ENCODE peak calls at places on chromosomes 3 and 15, in nine cellular contexts. I is Caco-2, X is fibroblast of lung, S is Peyer's patch, N is body of pancreas, W is uterus, L is lower lobe of right lung, D is pancreas, J is IMR-90. U is an unnamed sample. For H3K27me3, the result is how much of the 10 kb centered on the place peaks cover.

GRCh38 chr15:62021991-62022600 is 38.2 kb downstream of the VPS13C start:
- DNase-seq in J (no peak), W (no peak), D (no peak), I (no peak), N (no peak), X (no peak), L (no peak), S (no peak), U (peak)

GRCh38 chr3:134449277-134449676 is 36.5 kb downstream of the ANAPC13 start:
- DNase-seq in S (no peak), D (peak), N (peak), L (no peak), J (peak), W (peak), X (no peak), I (no peak), U (peak)

GRCh38 chr3:61663728-61664492 is 102.5 kb downstream of the PTPRG start:
- DNase-seq in J (peak), I (no peak), D (no peak), X (peak), N (no peak), W (no peak), S (no peak), L (no peak), U (no peak)

GRCh38 chr15:93152951-93153350 is 63.9 kb upstream of the RGMA start:
- DNase-seq in D (peak), N (peak), J (no peak), X (peak), S (no peak), W (peak), I (no peak), L (no peak), U (no peak)

GRCh38 chr15:40279437-40280141 is 3.3 kb downstream of the ANKRD63 start:
- DNase-seq in L (peak), S (peak), I (peak), J (no peak), X (peak), W (peak), D (peak), N (peak), U (peak)

GRCh38 chr3:157077565-157077991 is 82.4 kb downstream of the CCNL1 start:
- DNase-seq in J (peak), X (peak), L (no peak), I (no peak), N (no peak), D (no peak), W (no peak), S (no peak), U (no peak)

GRCh38 chr15:31228980-31229826 is 97.4 kb upstream of the KLF13 start:
- DNase-seq in J (no peak), I (no peak), L (peak), S (peak), D (peak), N (peak), W (no peak), X (no peak), U (no peak)

GRCh38 chr3:174409085-174409743 is 449.9 kb upstream of the NAALADL2 start:
- DNase-seq in N (no peak), J (no peak), D (no peak), W (no peak), L (no peak), I (no peak), X (no peak), S (no peak), U (no peak)

GRCh38 chr3:38644016-38644661 is 5.3 kb downstream of the SCN5A start:
- DNase-seq in X (no peak), D (no peak), S (no peak), W (peak), J (no peak), L (no peak), N (no peak), I (no peak), U (peak)

GRCh38 chr15:42090375-42090774 is 4.0 kb downstream of the PLA2G4D start:
- DNase-seq in I (no peak), L (no peak), W (no peak), S (no peak), N (no peak), D (no peak), J (no peak), X (no peak), U (no peak)

GRCh38 chr3:32614956-32615355 is 44.3 kb upstream of the DYNC1LI1 start:
- DNase-seq in S (no peak), J (peak), I (no peak), L (no peak), X (peak), W (no peak), D (no peak), N (no peak), U (no peak)

GRCh38 chr3:58586776-58587192 is 9.6 kb upstream of the FAM107A start:
- DNase-seq in I (no peak), W (no peak), D (no peak), N (no peak), X (no peak), L (no peak), J (no peak), S (no peak), U (no peak)

GRCh38 chr3:160448845-160449659 is 534 bp downstream of the TRIM59 start:
- DNase-seq in D (no peak), J (peak), N (no peak), X (peak), W (no peak), I (no peak), L (no peak), S (no peak), U (no peak)

GRCh38 chr3:161323926-161324621 is 47.2 kb downstream of the SPTSSB start:
- DNase-seq in X (no peak), I (no peak), N (no peak), L (no peak), S (no peak), D (no peak), W (no peak), J (no peak), U (no peak)

GRCh38 chr3:173745952-173746682 is 348.6 kb downstream of the NLGN1 start:
- DNase-seq in S (no peak), X (peak), J (peak), N (no peak), L (no peak), W (no peak), D (no peak), I (no peak), U (no peak)

GRCh38 chr3:18988619-18989229 is 159.6 kb upstream of the KCNH8 start:
- DNase-seq in W (no peak), I (no peak), N (no peak), L (no peak), S (no peak), X (peak), D (no peak), J (no peak), U (peak)

GRCh38 chr3:111299070-111299672 is 227.6 kb downstream of the NECTIN3 start:
- DNase-seq in I (no peak), J (peak), N (no peak), D (no peak), L (no peak), X (peak), S (no peak), W (no peak), U (no peak)

GRCh38 chr3:74713977-74714376 is 99.5 kb upstream of the CNTN3 start:
- DNase-seq in X (no peak), I (no peak), W (no peak), L (no peak), D (no peak), N (no peak), J (no peak), S (no peak), U (no peak)

GRCh38 chr15:40050788-40051615 is 12.0 kb upstream of the SRP14 start:
- DNase-seq in L (no peak), S (no peak), W (peak), D (peak), N (no peak), I (peak), X (peak), J (peak), U (peak)

GRCh38 chr3:5036536-5036833 is 57.2 kb downstream of the BHLHE40 start:
- DNase-seq in I (no peak), D (no peak), N (no peak), J (no peak), S (no peak), W (no peak), X (no peak), L (no peak), U (no peak)

GRCh38 chr3:14281053-14281452 is 102.4 kb downstream of the LSM3 start:
- DNase-seq in L (no peak), N (no peak), X (no peak), W (no peak), I (no peak), S (peak), D (no peak), J (no peak), U (no peak)

GRCh38 chr3:115169808-115170207 is 22.7 kb upstream of the ZBTB20 start:
- DNase-seq in W (no peak), X (no peak), N (no peak), S (no peak), L (no peak), D (no peak), J (no peak), I (no peak), U (no peak)

GRCh38 chr3:42533161-42533897 is 30.9 kb downstream of the VIPR1 start:
- DNase-seq in L (no peak), S (peak), J (no peak), D (no peak), N (no peak), W (no peak), I (no peak), X (no peak), U (no peak)

GRCh38 chr3:14156843-14157561 is 21.4 kb downstream of the XPC start:
- DNase-seq in S (no peak), W (no peak), J (no peak), N (no peak), I (no peak), L (no peak), D (no peak), X (no peak), U (no peak)

GRCh38 chr3:120093923-120094775 is at the start of gene GSK3B:
- DNase-seq in W (peak), N (peak), X (no peak), S (peak), J (no peak), L (peak), D (peak), I (peak), U (peak)

GRCh38 chr15:52240166-52240565 is 49.0 kb upstream of the GNB5 start:
- DNase-seq in N (no peak), S (no peak), I (no peak), L (no peak), W (no peak), X (no peak), D (no peak), J (no peak), U (no peak)

GRCh38 chr3:52317601-52318000 is 1.5 kb downstream of the DNAH1 start:
- DNase-seq in W (peak), X (peak), L (peak), S (peak), I (no peak), D (peak), J (peak), N (peak), U (no peak)

GRCh38 chr3:56985460-56986327 is 74.8 kb upstream of the SPATA12 start:
- DNase-seq in N (no peak), S (no peak), D (no peak), I (no peak), J (peak), X (peak), L (no peak), W (no peak), U (no peak)

GRCh38 chr3:156341831-156342416 is 213.0 kb downstream of the SSR3 start:
- DNase-seq in D (no peak), N (no peak), X (no peak), L (no peak), S (no peak), J (no peak), I (no peak), W (no peak), U (no peak)

GRCh38 chr3:140540262-140540661 is 137.6 kb upstream of the TRIM42 start:
- DNase-seq in L (no peak), N (no peak), W (no peak), I (no peak), J (no peak), D (no peak), X (no peak), S (no peak), U (no peak)

GRCh38 chr3:165206454-165207266 is 10.5 kb upstream of the SLITRK3 start:
- DNase-seq in W (peak), X (peak), I (peak), J (peak), N (peak), S (peak), L (peak), D (peak), U (peak)

GRCh38 chr3:187183210-187183862 is 13.9 kb upstream of the RTP1 start:
- DNase-seq in J (no peak), W (no peak), D (no peak), X (peak), N (no peak), I (no peak), S (no peak), L (no peak), U (peak)

GRCh38 chr3:9809615-9810356 is at the start of gene TTLL3:
- DNase-seq in X (peak), S (peak), L (peak), W (peak), J (peak), D (peak), N (peak), I (peak), U (no peak)

GRCh38 chr3:175192536-175192935 is 333.4 kb downstream of the NAALADL2 start:
- DNase-seq in D (no peak), I (no peak), X (peak), L (no peak), S (no peak), W (no peak), J (peak), N (no peak), U (no peak)

GRCh38 chr3:38805765-38806386 is 10.1 kb downstream of the SCN10A start:
- DNase-seq in S (no peak), W (no peak), I (peak), J (peak), N (peak), D (peak), L (no peak), X (peak), U (peak)

GRCh38 chr15:89105147-89105546 is 16.9 kb downstream of the ABHD2 start:
- DNase-seq in J (peak), D (no peak), I (no peak), S (no peak), L (no peak), W (peak), N (no peak), X (peak), U (no peak)

GRCh38 chr15:89106200-89106599 is 17.9 kb downstream of the ABHD2 start:
- DNase-seq in D (no peak), S (no peak), W (no peak), J (no peak), X (no peak), I (no peak), L (no peak), N (no peak), U (no peak)

GRCh38 chr15:89101302-89102191 is 13.3 kb downstream of the ABHD2 start:
- DNase-seq in S (no peak), W (peak), L (peak), X (peak), D (peak), N (peak), I (peak), J (peak), U (no peak)

GRCh38 chr15:89103481-89104171 is 15.4 kb downstream of the ABHD2 start:
- DNase-seq in S (no peak), N (no peak), W (no peak), J (no peak), D (no peak), L (no peak), X (no peak), I (no peak), U (no peak)

DNA sequence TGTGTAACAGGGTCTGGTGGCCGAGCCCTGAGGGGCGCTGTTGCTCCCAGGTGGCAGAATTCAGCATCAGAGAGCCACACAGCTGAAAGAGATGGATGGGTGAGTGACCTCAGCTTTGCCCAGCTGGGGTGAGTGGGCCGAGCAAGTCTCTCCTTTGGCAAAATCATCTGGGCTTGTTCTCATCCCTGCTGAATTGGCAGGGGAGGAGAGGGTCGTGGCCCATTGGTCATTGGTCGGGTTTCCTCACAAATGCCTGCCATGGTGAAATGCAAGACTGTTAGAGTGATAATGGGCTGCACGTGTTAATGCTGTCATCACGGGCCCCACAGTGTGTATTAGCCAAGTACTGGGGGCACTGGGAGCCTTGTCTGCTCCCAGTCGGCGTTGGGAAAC is 15.9 kb downstream of the ABHD2 start:
- DNase-seq in X (peak), I (no peak), W (peak), D (no peak), J (peak), N (no peak), S (no peak), L (no peak), U (no peak)
- H3K4me3 ChIP-seq in X (no peak), I (no peak), W (no peak), D (no peak), J (no peak), N (no peak), S (no peak), L (no peak), U (no peak)

GRCh38 chr3:181705081-181705480 is 6.6 kb upstream of the SOX2 start:
- DNase-seq in L (no peak), I (no peak), S (no peak), D (no peak), W (no peak), N (no peak), X (no peak), J (no peak), U (no peak)
- H3K27me3 ChIP-seq in L (half or more), I (under half), S (half or more), D (under half), W (under half), N (half or more), X (under half), J (under half), U (under half)

GRCh38 chr3:16884084-16884747 is 539 bp upstream of the PLCL2 start:
- DNase-seq in L (peak), X (peak), W (peak), N (peak), J (peak), S (peak), D (peak), I (no peak), U (peak)

GRCh38 chr3:16884748-16885587 is at the start of gene PLCL2:
- DNase-seq in X (peak), N (peak), L (peak), I (no peak), D (peak), S (peak), W (peak), J (peak), U (peak)

GRCh38 chr3:16887130-16887529 is 2.4 kb downstream of the PLCL2 start:
- DNase-seq in D (no peak), X (no peak), W (no peak), N (no peak), L (no peak), J (no peak), I (no peak), S (no peak), U (no peak)

GRCh38 chr3:16885588-16885903 is 791 bp downstream of the PLCL2 start:
- DNase-seq in S (no peak), J (no peak), I (no peak), N (no peak), X (no peak), D (no peak), L (no peak), W (no peak), U (peak)

GRCh38 chr3:16885948-16886683 is 1.4 kb downstream of the PLCL2 start:
- DNase-seq in S (no peak), L (no peak), I (no peak), D (no peak), J (no peak), W (no peak), N (no peak), X (no peak), U (peak)
- H3K4me3 ChIP-seq in S (peak), L (peak), I (no peak), D (peak), J (no peak), W (peak), N (no peak), X (peak), U (peak)

DNA sequence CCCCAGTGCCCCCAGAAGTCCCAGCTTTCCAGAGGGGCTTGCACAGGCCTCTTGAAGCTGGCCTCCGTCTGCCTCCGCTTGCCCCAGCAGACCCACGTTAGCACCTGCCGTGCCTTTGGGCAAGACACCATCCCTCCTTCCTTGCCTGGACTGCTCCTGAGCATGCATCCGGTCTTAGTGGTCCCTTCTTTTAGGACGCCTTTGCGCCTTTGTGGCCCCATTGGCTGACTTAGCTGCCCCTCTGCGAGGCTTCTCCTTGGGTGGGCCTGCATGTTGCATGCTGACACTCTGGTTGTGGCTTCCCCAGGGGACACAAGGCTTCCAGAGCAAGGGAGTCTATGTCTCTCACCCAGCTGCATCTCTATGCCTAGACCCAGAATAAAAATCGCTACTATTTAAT is 56.6 kb downstream of the RHCG start:
- DNase-seq in J (no peak), L (no peak), S (no peak), I (no peak), X (no peak), N (no peak), W (no peak), D (no peak), U (no peak)
- H3K27me3 ChIP-seq in J (half or more), L (under half), S (under half), I (under half), X (under half), N (under half), W (under half), D (under half), U (under half)

GRCh38 chr3:128849776-128850542 is 29.5 kb upstream of the ACAD9 start:
- DNase-seq in J (no peak), N (no peak), L (no peak), X (peak), D (no peak), I (no peak), W (no peak), S (no peak), U (no peak)
- H3K4me3 ChIP-seq in J (no peak), N (no peak), L (no peak), X (no peak), D (no peak), I (no peak), W (no peak), S (no peak), U (no peak)

DNA sequence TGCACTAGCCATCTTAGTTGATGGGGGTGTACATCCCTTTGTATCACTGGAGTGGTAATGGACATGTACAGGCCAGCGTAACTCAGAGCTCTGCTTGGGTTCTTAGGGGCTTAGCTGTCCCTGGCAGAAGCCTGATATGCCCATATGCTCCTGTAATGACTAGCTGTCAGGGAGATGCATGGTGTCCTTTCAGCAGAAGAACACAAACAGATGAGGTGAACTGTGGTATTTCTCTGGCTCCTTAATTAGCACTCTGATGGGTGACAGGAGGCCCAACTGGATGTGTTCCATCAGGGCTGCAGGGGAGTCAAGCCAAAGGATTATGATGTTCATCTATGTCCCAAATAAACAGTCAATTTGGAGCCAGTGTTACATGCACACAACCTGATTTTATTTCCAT is 774.5 kb downstream of the AGBL1 start:
- DNase-seq in X (no peak), J (no peak), I (no peak), L (no peak), N (no peak), W (no peak), S (no peak), D (no peak), U (no peak)
- H3K27me3 ChIP-seq in X (under half), J (under half), I (under half), L (under half), N (under half), W (under half), S (under half), D (under half), U (under half)

U was measured in HAP-1.